ENCODE peak calls at places on chromosomes 16 and 17, in five cellular contexts. One of them, this sample, is unnamed.

GRCh38 chr16:81444448-81445121 is at the start of gene CMIP:
- DNase-seq in uterus: peak
- DNase-seq in IMR-90: peak
- DNase-seq in upper lobe of left lung: peak
- DNase-seq in HCT116: peak
- DNase-seq in this sample: peak

GRCh38 chr17:74928786-74929185 is 4.7 kb downstream of the OTOP2 start:
- DNase-seq in uterus: no peak
- DNase-seq in IMR-90: no peak
- DNase-seq in upper lobe of left lung: no peak
- DNase-seq in HCT116: no peak
- DNase-seq in this sample: no peak

GRCh38 chr17:4751925-4752324 is 12.2 kb upstream of the CXCL16 start:
- DNase-seq in uterus: no peak
- DNase-seq in IMR-90: no peak
- DNase-seq in upper lobe of left lung: no peak
- DNase-seq in HCT116: no peak
- DNase-seq in this sample: no peak

GRCh38 chr17:17044846-17045561 is 2.7 kb downstream of the MPRIP start:
- DNase-seq in uterus: peak
- DNase-seq in IMR-90: peak
- DNase-seq in upper lobe of left lung: peak
- DNase-seq in HCT116: no peak
- DNase-seq in this sample: no peak

GRCh38 chr17:10292057-10292931 is 80.5 kb downstream of the MYH13 start:
- DNase-seq in uterus: peak
- DNase-seq in IMR-90: peak
- DNase-seq in upper lobe of left lung: no peak
- DNase-seq in HCT116: peak
- DNase-seq in this sample: peak

GRCh38 chr16:84175351-84176081 is 11.3 kb downstream of the TAF1C start:
- DNase-seq in uterus: peak
- DNase-seq in IMR-90: peak
- DNase-seq in upper lobe of left lung: peak
- DNase-seq in HCT116: no peak
- DNase-seq in this sample: no peak

GRCh38 chr16:14071576-14072271 is 605 bp downstream of the MRTFB start:
- DNase-seq in uterus: no peak
- DNase-seq in IMR-90: no peak
- DNase-seq in upper lobe of left lung: peak
- DNase-seq in HCT116: no peak
- DNase-seq in this sample: no peak

GRCh38 chr17:43437756-43438155 is 39.0 kb downstream of the ARL4D start:
- DNase-seq in uterus: no peak
- DNase-seq in IMR-90: no peak
- DNase-seq in upper lobe of left lung: no peak
- DNase-seq in HCT116: no peak
- DNase-seq in this sample: no peak

GRCh38 chr17:10384175-10384574 is 11.4 kb upstream of the MYH13 start:
- DNase-seq in uterus: no peak
- DNase-seq in IMR-90: no peak
- DNase-seq in upper lobe of left lung: no peak
- DNase-seq in HCT116: no peak
- DNase-seq in this sample: no peak

GRCh38 chr16:76386784-76387183 is 109.6 kb downstream of the CNTNAP4 start:
- DNase-seq in uterus: no peak
- DNase-seq in IMR-90: no peak
- DNase-seq in upper lobe of left lung: no peak
- DNase-seq in HCT116: no peak
- DNase-seq in this sample: no peak

GRCh38 chr17:1933875-1934715 is 91.0 kb downstream of the RTN4RL1 start:
- DNase-seq in uterus: no peak
- DNase-seq in IMR-90: no peak
- DNase-seq in upper lobe of left lung: no peak
- DNase-seq in HCT116: no peak
- DNase-seq in this sample: no peak

GRCh38 chr16:21673469-21673868 is 9.7 kb downstream of the OTOA start:
- DNase-seq in uterus: no peak
- DNase-seq in IMR-90: no peak
- DNase-seq in upper lobe of left lung: no peak
- DNase-seq in HCT116: no peak
- DNase-seq in this sample: no peak

GRCh38 chr17:38430316-38430715 is 2.1 kb downstream of the ARHGAP23 start:
- DNase-seq in uterus: no peak
- DNase-seq in IMR-90: peak
- DNase-seq in upper lobe of left lung: peak
- DNase-seq in HCT116: no peak
- DNase-seq in this sample: no peak

GRCh38 chr17:61164517-61164916 is 235.1 kb upstream of the TBX2 start:
- DNase-seq in uterus: no peak
- DNase-seq in IMR-90: no peak
- DNase-seq in upper lobe of left lung: no peak
- DNase-seq in HCT116: no peak
- DNase-seq in this sample: no peak

GRCh38 chr17:50634123-50634914 is at the start of gene ABCC3:
- DNase-seq in uterus: peak
- DNase-seq in IMR-90: no peak
- DNase-seq in upper lobe of left lung: peak
- DNase-seq in HCT116: no peak
- DNase-seq in this sample: no peak
- TF ChIP-seq POLR2A in uterus: no peak
- TF ChIP-seq POLR2A in IMR-90: no peak
- TF ChIP-seq POLR2A in upper lobe of left lung: no peak
- TF ChIP-seq POLR2A in HCT116: no peak
- TF ChIP-seq POLR2A in this sample: no peak

DNA sequence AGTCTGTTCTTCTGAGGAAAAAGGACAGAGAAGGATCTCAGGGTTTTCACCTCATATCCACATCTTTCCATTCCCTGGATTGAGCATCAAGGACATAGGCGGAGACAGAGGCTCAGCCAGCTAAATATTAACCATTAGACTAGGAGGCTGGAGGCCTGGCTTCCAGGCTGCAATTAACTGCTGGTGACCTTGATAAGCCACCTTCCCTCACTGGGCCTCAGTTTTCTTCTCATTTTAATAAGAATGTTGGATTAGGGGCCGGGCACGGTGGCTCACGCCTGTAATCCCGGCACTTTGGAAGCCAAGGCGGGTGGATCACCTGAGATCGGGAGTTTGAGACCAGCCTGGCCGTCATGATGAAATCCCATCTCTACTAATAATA is 25.6 kb upstream of the CNOT1 start:
- DNase-seq in uterus: no peak
- DNase-seq in IMR-90: no peak
- DNase-seq in upper lobe of left lung: no peak
- DNase-seq in HCT116: no peak
- DNase-seq in this sample: no peak
- TF ChIP-seq CTCF in uterus: no peak
- TF ChIP-seq CTCF in IMR-90: no peak
- TF ChIP-seq CTCF in upper lobe of left lung: no peak
- TF ChIP-seq CTCF in HCT116: no peak
- TF ChIP-seq CTCF in this sample: no peak

DNA sequence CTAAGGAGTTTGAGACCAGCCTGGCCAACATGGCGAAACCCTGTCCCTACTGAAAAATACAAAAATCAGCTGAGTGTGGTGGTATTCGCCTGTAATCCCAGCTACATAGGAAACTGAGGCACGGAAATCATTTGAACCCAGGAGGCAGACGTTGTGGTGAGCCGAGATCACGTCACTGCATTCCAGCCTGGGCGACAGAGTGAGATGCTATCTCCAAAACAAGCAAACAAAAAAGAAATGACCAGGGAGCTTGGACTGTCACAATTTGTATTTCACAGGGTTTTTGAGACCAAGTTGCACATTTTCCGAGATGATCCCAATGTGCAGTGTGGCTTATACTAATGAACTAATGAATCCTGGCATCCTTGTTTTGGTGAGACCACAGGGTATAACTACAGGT is 156.5 kb downstream of the SLC39A11 start:
- DNase-seq in uterus: no peak
- DNase-seq in IMR-90: no peak
- DNase-seq in upper lobe of left lung: no peak
- DNase-seq in HCT116: no peak
- DNase-seq in this sample: no peak
- H3K4me3 ChIP-seq in uterus: no peak
- H3K4me3 ChIP-seq in IMR-90: no peak
- H3K4me3 ChIP-seq in upper lobe of left lung: no peak
- H3K4me3 ChIP-seq in HCT116: no peak
- H3K4me3 ChIP-seq in this sample: no peak

GRCh38 chr17:29617481-29618271 is 5.0 kb downstream of the CORO6 start:
- DNase-seq in uterus: peak
- DNase-seq in IMR-90: peak
- DNase-seq in upper lobe of left lung: peak
- DNase-seq in HCT116: peak
- DNase-seq in this sample: peak
- TF ChIP-seq POLR2A in uterus: peak
- TF ChIP-seq POLR2A in IMR-90: no peak
- TF ChIP-seq POLR2A in upper lobe of left lung: no peak
- TF ChIP-seq POLR2A in HCT116: no peak
- TF ChIP-seq POLR2A in this sample: no peak

GRCh38 chr16:1072526-1073261 is at the start of gene SSTR5:
- DNase-seq in uterus: no peak
- DNase-seq in IMR-90: no peak
- DNase-seq in upper lobe of left lung: no peak
- DNase-seq in HCT116: no peak
- DNase-seq in this sample: no peak

GRCh38 chr16:1073262-1073558 is 663 bp downstream of the SSTR5 start:
- DNase-seq in uterus: no peak
- DNase-seq in IMR-90: no peak
- DNase-seq in upper lobe of left lung: no peak
- DNase-seq in HCT116: no peak
- DNase-seq in this sample: no peak

GRCh38 chr16:1074379-1074649 is 1.8 kb downstream of the SSTR5 start:
- DNase-seq in uterus: no peak
- DNase-seq in IMR-90: no peak
- DNase-seq in upper lobe of left lung: no peak
- DNase-seq in HCT116: no peak
- DNase-seq in this sample: no peak

GRCh38 chr16:1075546-1075945 is 3.0 kb downstream of the SSTR5 start:
- DNase-seq in uterus: no peak
- DNase-seq in IMR-90: no peak
- DNase-seq in upper lobe of left lung: no peak
- DNase-seq in HCT116: no peak
- DNase-seq in this sample: no peak

DNA sequence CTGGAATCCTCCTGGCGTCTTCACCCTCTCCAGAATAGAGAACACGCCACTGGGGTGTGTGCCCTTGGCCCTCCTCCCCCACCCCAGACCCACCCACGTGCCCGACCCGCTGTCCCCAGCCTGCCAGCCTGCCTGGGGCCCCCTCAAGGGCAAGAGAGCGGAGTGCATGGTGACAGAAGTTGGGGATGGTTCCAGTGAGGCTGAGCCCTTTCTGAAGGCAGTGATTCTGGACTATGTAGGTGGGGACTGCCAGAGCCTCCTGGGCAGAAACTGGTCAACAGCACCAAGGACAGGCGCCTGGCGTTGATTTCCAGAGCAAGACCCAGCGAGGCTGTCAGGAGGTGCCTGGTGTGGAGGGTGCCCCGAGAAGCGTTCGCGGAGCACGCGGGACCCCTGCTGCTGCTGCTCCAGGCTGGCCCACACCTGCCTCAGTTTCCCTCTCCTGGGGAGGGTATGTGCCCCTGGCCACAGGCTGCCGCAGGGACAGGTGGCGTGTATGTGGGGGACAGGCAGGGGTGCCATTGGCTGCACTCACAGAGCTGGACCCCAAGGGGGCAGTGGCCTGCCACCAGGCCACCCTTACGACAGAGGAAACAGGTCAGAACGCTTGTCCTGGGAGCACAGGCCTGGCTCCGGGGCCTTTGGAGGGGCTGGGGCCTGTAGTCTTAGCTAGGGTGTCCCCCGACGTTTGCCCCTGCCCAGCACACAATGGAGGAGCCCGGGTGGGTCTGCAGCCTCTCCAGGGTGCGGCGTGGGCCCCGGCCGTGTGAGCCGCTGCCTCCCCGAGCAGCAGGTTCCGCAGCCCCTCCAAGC is 1.2 kb downstream of the SSTR5 start:
- DNase-seq in uterus: no peak
- DNase-seq in IMR-90: no peak
- DNase-seq in upper lobe of left lung: no peak
- DNase-seq in HCT116: no peak
- DNase-seq in this sample: no peak
- TF ChIP-seq CTCF in uterus: no peak
- TF ChIP-seq CTCF in IMR-90: no peak
- TF ChIP-seq CTCF in upper lobe of left lung: no peak
- TF ChIP-seq CTCF in HCT116: no peak
- TF ChIP-seq CTCF in this sample: no peak